ENCODE peak calls at places on chromosomes 4 and X, in five cellular contexts. I, Z, D, G and N are unnamed samples.
A peak's percentile ranks its signal among the peaks of the same experiment; 100 is the strongest.

GRCh38 chr4:1195894-1196401 is 23.6 kb upstream of the SPON2 start:
- DNase-seq in I (no peak), Z (no peak), D (no peak), G (no peak), N (no peak)

GRCh38 chrX:153526801-153527599 is 9.6 kb downstream of the ATP2B3 start:
- DNase-seq in I (no peak), Z (no peak), D (no peak), G (no peak), N (no peak)

GRCh38 chr4:7050481-7051143 is 7.4 kb downstream of the TADA2B start:
- DNase-seq in I (no peak), Z (no peak), D (no peak), G (no peak), N (no peak)

GRCh38 chr4:22071749-22072148 is 123.2 kb upstream of the KCNIP4 start:
- DNase-seq in I (no peak), Z (no peak), D (no peak), G (no peak), N (no peak)

GRCh38 chrX:47683171-47684145 is 24.5 kb upstream of the UXT start:
- DNase-seq in I (peak; percentile 58), Z (no peak), D (no peak), G (no peak), N (no peak)

GRCh38 chr4:128527356-128527755 is 239.7 kb upstream of the PGRMC2 start:
- DNase-seq in I (peak; percentile 23), Z (no peak), D (no peak), G (no peak), N (no peak)

GRCh38 chr4:124868495-124868894 is 156.0 kb upstream of the ANKRD50 start:
- DNase-seq in I (peak; percentile 16), Z (no peak), D (no peak), G (no peak), N (no peak)

GRCh38 chr4:54940996-54941395 is 184.4 kb downstream of the KDR start:
- DNase-seq in I (no peak), Z (peak; percentile 9), D (no peak), G (no peak), N (no peak)

GRCh38 chrX:44462851-44463250 is 79.8 kb downstream of the FUNDC1 start:
- DNase-seq in I (peak; percentile 10), Z (peak; percentile 91), D (no peak), G (no peak), N (peak; percentile 27)

DNA sequence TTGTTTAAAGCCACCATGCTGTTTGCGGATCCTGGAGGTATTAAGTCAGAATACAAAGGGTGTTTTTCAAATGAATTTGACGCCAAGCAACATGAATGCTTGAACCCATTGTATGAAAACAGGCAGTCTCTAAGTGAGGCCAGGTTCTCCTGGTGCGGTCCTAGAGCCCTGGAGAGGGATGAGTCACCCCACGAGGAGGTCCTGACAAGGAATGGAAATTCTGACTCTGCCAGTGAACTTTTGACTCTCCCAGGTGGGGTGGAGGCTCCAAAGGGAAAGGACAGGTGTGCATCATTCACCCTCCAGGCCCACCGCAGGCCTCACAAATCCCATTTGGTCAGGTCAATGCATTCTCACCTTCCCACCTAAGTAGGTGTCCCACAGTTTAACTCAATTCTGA is 1.5 kb downstream of the TRIM2 start:
- DNase-seq in I (peak; percentile 54), Z (no peak), D (no peak), G (no peak), N (no peak)
- H3K4me3 ChIP-seq in I (no peak overlapping the region), Z (no peak overlapping the region), D (no peak overlapping the region), G (no peak overlapping the region), N (no peak overlapping the region)

GRCh38 chr4:140569307-140569638 is 512 bp upstream of the UCP1 start:
- DNase-seq in I (no peak), Z (no peak), D (no peak), G (no peak), N (no peak)
- H3K4me3 ChIP-seq in I (peak overlapping the region; percentile 50), Z (peak overlapping the region; percentile 38), D (peak overlapping the region; percentile 38), G (peak overlapping the region; percentile 26), N (no peak overlapping the region)

GRCh38 chr4:16079046-16079445 is 4.8 kb downstream of the PROM1 start:
- DNase-seq in I (no peak), Z (no peak), D (no peak), G (no peak), N (no peak)
- H3K4me3 ChIP-seq in I (no peak overlapping the region), Z (no peak overlapping the region), D (no peak overlapping the region), G (no peak overlapping the region), N (no peak overlapping the region)

GRCh38 chr4:110514889-110515479 is 39.0 kb downstream of the ENPEP start:
- DNase-seq in I (peak; percentile 65), Z (peak; percentile 78), D (no peak), G (no peak), N (no peak)

GRCh38 chr4:110515676-110516075 is 39.7 kb downstream of the ENPEP start:
- DNase-seq in I (peak; percentile 51), Z (peak; percentile 63), D (no peak), G (no peak), N (no peak)

GRCh38 chr4:110512901-110513300 is 36.9 kb downstream of the ENPEP start:
- DNase-seq in I (no peak), Z (peak; percentile 47), D (no peak), G (no peak), N (no peak)

GRCh38 chr4:110518889-110519490 is 43.0 kb downstream of the ENPEP start:
- DNase-seq in I (peak; percentile 55), Z (peak; percentile 60), D (no peak), G (no peak), N (no peak)

DNA sequence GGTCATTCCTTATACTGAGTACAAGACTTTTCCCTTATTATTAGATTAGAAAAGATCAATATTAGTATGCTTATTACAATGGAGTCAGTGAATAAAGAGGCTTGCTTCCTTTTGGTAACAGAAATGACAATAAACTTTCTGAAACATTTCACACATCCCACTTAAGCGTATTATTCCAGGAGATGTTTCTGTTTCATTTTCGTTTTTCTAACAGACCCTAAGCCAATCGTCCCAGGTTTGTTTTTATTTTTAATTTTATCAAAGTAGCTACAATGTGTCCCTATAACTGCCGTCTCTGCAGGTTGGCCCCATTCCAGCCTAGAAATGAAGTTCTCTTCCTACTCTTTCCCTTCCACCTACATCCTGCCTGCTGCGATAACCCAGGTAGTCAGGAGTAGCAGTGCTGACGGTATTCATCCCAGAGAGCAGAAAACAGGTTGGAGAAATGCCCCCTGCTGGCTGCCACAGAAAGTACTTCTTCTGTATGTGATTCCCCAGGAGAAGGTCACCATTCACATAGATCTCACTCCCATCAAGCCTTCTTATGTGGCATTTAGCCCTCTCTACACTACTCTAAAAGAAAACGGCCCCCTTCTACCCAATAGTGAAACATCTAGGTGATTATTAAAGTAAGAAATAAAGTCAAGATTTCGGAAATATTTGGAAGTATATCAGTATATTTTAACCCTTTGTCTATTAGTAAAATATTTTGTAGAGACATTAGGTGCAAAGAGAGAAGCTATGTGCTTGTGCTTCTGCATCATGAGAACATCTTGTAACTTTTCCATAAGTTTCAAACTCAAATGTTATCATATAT is 40.4 kb downstream of the ENPEP start:
- DNase-seq in I (peak; percentile 88), Z (peak; percentile 86), D (peak; percentile 66), G (peak; percentile 44), N (peak; percentile 41)
- H3K4me3 ChIP-seq in I (peak overlapping the region; percentile 63), Z (peak overlapping the region; percentile 55), D (no peak overlapping the region), G (peak overlapping the region; percentile 66), N (peak overlapping the region; percentile 46)

GRCh38 chrX:118345045-118345400 is 883 bp upstream of the WDR44 start:
- DNase-seq in I (no peak), Z (no peak), D (no peak), G (no peak), N (no peak)
- H3K4me3 ChIP-seq in I (peak overlapping the region; percentile 46), Z (peak overlapping the region; percentile 79), D (peak overlapping the region; percentile 71), G (peak overlapping the region; percentile 57), N (peak overlapping the region; percentile 82)

GRCh38 chr4:61210186-61210939 is 10.2 kb downstream of the ADGRL3 start:
- DNase-seq in I (peak; percentile 30), Z (no peak), D (no peak), G (no peak), N (no peak)
- H3K4me3 ChIP-seq in I (no peak overlapping the region), Z (no peak overlapping the region), D (no peak overlapping the region), G (no peak overlapping the region), N (no peak overlapping the region)